ENCODE peak calls at places on chromosomes 3 and 15, in eight cellular contexts. I is Panc1, O is GM06990, E is lower lobe of right lung, D is foreskin fibroblast, R is tibial artery, U is left lung, A is GM23338. F is an unnamed sample.

GRCh38 chr15:82571722-82572222 is 31.5 kb upstream of the RPS17 start:
- DNase-seq in R (peak), O (no peak), D (peak), I (no peak), U (peak), E (peak), A (peak), F (no peak)

GRCh38 chr15:74423443-74424257 is 10.1 kb downstream of the SEMA7A start:
- DNase-seq in E (no peak), I (no peak), O (no peak), R (no peak), U (peak), D (no peak), A (no peak), F (no peak)

GRCh38 chr3:354433-354832 is 157.9 kb downstream of the CHL1 start:
- DNase-seq in U (no peak), I (peak), O (peak), E (no peak), A (peak), R (no peak), D (peak), F (no peak)

GRCh38 chr3:42025388-42026138 is 63.7 kb upstream of the ULK4 start:
- DNase-seq in R (peak), I (no peak), O (no peak), A (peak), E (peak), D (peak), U (peak), F (no peak)

GRCh38 chr3:184441202-184441900 is 61.5 kb downstream of the CHRD start:
- DNase-seq in E (no peak), U (no peak), A (no peak), D (no peak), I (no peak), O (no peak), R (no peak), F (no peak)

GRCh38 chr3:46353090-46353489 is 821 bp upstream of the CCR2 start:
- DNase-seq in E (no peak), O (no peak), D (no peak), R (no peak), I (no peak), A (no peak), U (no peak), F (no peak)

GRCh38 chr3:29693863-29694262 is 413.0 kb downstream of the RBMS3 start:
- DNase-seq in D (peak), R (no peak), E (peak), I (no peak), A (peak), O (no peak), U (no peak), F (peak)

GRCh38 chr3:159948423-159949140 is 40.1 kb upstream of the IL12A start:
- DNase-seq in I (no peak), A (no peak), O (no peak), R (no peak), D (peak), E (no peak), U (no peak), F (no peak)

GRCh38 chr3:158491968-158492367 is 79.0 kb upstream of the MLF1 start:
- DNase-seq in I (no peak), O (no peak), E (no peak), R (no peak), A (no peak), U (no peak), D (no peak), F (no peak)

GRCh38 chr3:57910988-57911387 is 97.2 kb upstream of the FLNB start:
- DNase-seq in R (no peak), D (peak), I (no peak), U (no peak), A (peak), E (no peak), O (no peak), F (no peak)

GRCh38 chr3:126557415-126557745 is 1.4 kb downstream of the C3orf22 start:
- DNase-seq in I (no peak), E (peak), R (peak), O (no peak), A (no peak), D (no peak), U (no peak), F (no peak)

GRCh38 chr3:117006123-117006522 is 296.5 kb downstream of the TUSC7 start:
- DNase-seq in I (no peak), O (no peak), R (no peak), A (no peak), U (no peak), E (no peak), D (no peak), F (no peak)

GRCh38 chr3:11510001-11510760 is 133.5 kb downstream of the VGLL4 start:
- DNase-seq in I (no peak), R (peak), E (no peak), U (no peak), O (no peak), D (no peak), A (no peak), F (no peak)

GRCh38 chr3:37545479-37545878 is 316.2 kb upstream of the CTDSPL start:
- DNase-seq in U (no peak), R (no peak), E (no peak), O (no peak), A (no peak), D (no peak), I (no peak), F (no peak)

GRCh38 chr3:138684411-138684810 is 75.8 kb downstream of the FAIM start:
- DNase-seq in O (no peak), D (no peak), E (no peak), U (no peak), A (no peak), I (no peak), R (no peak), F (no peak)

GRCh38 chr15:73851679-73852078 is 21.7 kb upstream of the TBC1D21 start:
- DNase-seq in U (no peak), R (no peak), I (no peak), A (peak), D (peak), O (no peak), E (no peak), F (peak)

GRCh38 chr15:81239190-81239589 is 42.5 kb downstream of the IL16 start:
- DNase-seq in O (no peak), A (no peak), R (no peak), I (no peak), U (no peak), E (no peak), D (peak), F (no peak)

GRCh38 chr3:138307896-138308295 is 21.8 kb downstream of the NME9 start:
- DNase-seq in D (no peak), O (no peak), I (no peak), E (no peak), A (no peak), U (no peak), R (no peak), F (no peak)

GRCh38 chr3:10454907-10455306 is 50.5 kb downstream of the ATP2B2 start:
- DNase-seq in U (no peak), R (no peak), A (no peak), I (no peak), E (no peak), D (no peak), O (no peak), F (no peak)

GRCh38 chr3:16897254-16897926 is 12.6 kb downstream of the PLCL2 start:
- DNase-seq in O (peak), R (no peak), E (no peak), D (peak), I (no peak), U (no peak), A (no peak), F (no peak)

GRCh38 chr15:69146724-69147435 is 13.6 kb upstream of the GLCE start:
- DNase-seq in U (no peak), D (no peak), I (no peak), R (no peak), E (no peak), A (no peak), O (no peak), F (no peak)

GRCh38 chr3:51388286-51389029 is 2.6 kb upstream of the RBM15B start:
- DNase-seq in A (peak), I (no peak), O (no peak), U (no peak), D (peak), E (no peak), R (peak), F (no peak)
- TF ChIP-seq CTCF in A (peak), I (no peak), O (peak), U (no peak), D (peak), E (peak), R (no peak), F (no peak)

DNA sequence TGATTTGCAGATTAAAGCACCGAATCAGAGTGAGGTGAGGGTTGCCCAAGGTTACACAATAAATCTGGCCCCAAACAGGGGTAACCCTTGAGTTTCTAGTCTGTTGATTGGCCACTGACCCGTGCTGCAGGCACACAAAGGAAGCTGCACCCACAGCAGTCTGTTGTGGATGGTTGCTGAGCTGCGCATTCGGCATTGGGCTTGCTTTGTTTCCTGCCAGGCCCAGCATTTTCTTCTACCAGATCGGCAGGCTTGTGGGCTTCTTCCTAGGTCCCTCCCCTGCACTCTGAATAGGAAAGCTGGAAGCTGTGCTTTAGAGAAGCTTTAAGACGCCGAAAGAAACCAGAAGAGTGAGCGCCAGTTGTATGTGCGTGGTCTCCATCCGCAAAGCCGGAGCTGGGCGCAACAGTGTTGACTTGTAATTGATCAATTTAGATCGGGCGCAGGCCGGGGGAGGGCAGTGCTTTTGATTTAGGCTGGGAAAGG is 12.1 kb downstream of the B3GNT5 start:
- DNase-seq in D (peak), R (no peak), U (no peak), E (no peak), I (no peak), A (peak), O (no peak), F (no peak)
- H3K4me3 ChIP-seq in D (no peak), R (no peak), U (no peak), E (no peak), I (peak), A (peak), O (no peak), F (no peak)

GRCh38 chr3:123361019-123361418 is 87.9 kb downstream of the ADCY5 start:
- DNase-seq in R (no peak), I (no peak), U (no peak), A (peak), D (no peak), E (no peak), O (no peak), F (no peak)
- TF ChIP-seq CTCF in R (no peak), I (peak), U (no peak), A (peak), D (no peak), E (no peak), O (no peak), F (no peak)

DNA sequence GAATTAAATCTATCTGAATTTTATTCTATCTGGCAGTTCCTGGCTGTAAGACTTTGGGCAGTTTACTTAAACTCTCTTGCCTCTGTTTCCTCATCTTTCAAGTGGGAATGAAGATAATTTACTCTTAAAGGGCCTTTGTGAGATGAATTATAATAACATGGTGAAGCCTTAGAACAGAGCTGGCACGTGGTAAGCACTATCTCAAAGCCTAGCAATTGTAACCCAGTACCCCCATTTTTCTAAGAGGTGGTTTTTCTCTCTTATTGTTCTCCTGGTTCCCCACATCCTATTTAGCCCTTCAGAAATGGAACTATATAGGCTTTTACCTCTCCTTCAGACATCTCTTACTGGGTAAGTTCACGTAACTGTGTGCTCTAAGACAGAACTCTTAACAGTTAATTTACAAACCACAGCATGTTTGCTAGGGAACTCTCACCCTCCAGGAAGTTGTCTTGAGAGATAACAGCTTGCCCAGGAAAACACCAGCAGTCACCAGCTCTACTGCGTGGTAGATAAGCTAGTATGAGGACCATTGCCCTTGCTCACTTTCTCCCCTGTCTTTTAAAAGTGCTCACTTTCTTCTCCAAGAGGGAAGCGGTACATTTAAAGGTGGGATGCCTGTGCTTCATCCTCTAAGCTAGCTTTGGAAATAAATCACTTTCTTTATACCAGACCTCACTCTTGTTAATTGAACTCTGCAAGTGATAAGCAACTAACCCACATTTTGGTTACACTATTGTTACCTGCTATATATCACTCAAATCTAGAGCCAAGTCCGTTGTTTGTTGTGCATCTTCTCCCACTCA is 12.4 kb upstream of the CRBN start:
- DNase-seq in U (no peak), R (no peak), D (no peak), A (no peak), I (no peak), E (no peak), O (no peak), F (no peak)
- H3K4me3 ChIP-seq in U (no peak), R (no peak), D (no peak), A (no peak), I (no peak), E (no peak), O (no peak), F (no peak)

DNA sequence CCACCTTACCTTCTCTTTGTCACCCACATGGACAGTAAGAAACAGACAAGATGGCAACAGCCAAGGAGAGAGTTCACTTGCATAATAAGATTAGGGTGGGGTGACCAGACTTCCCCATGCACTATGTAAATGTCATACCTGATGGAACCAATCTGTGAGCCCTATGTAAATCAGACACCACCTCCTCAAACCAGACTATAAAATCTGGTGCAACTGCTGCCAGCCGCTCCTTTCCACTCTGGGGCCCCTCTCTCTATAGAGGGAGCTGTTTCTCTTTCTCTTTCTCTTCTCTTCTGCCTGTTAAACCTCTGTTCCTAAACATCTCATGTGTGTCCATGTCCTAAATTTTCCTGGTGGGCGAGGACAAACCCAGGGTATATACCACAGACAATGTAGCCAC is 405.5 kb upstream of the CNTN4 start:
- DNase-seq in I (no peak), R (no peak), D (no peak), A (peak), E (no peak), U (no peak), O (no peak), F (no peak)
- TF ChIP-seq CTCF in I (no peak), R (no peak), D (no peak), A (peak), E (no peak), U (no peak), O (no peak), F (no peak)